ENCODE peak calls at places on chromosomes 6 and 20, in ten cellular contexts. Z is left lung, U is Caco-2, X is OCI-LY7, R is suprapubic skin, V is ovary, H is HCT116, I is mammary epithelial cell, B is HepG2, N is stomach. Q is an unnamed sample. For H3K4me1 and H3K36me3, the result is how much of the 10 kb centered on the place peaks cover.

GRCh38 chr6:136593748-136594490 is 43.7 kb upstream of the MAP7 start:
- DNase-seq in Z (peak), U (peak), X (peak), R (no peak), V (no peak), H (peak), I (peak), B (peak), N (peak), Q (peak)

GRCh38 chr6:50842446-50842845 is 23.8 kb downstream of the TFAP2B start:
- DNase-seq in Z (no peak), U (no peak), X (no peak), R (no peak), V (no peak), H (no peak), I (no peak), B (no peak), N (no peak), Q (no peak)

GRCh38 chr6:89217308-89217999 is at the start of gene GABRR1:
- DNase-seq in Z (no peak), U (no peak), X (no peak), R (no peak), V (no peak), H (no peak), I (no peak), B (no peak), N (no peak), Q (no peak)

GRCh38 chr6:67133973-67134372 is 1426.9 kb upstream of the EYS start:
- DNase-seq in Z (no peak), U (no peak), X (no peak), R (no peak), V (no peak), H (no peak), I (no peak), B (peak), N (no peak), Q (no peak)

GRCh38 chr20:25237610-25238318 is 10.1 kb upstream of the PYGB start:
- DNase-seq in Z (peak), U (no peak), X (no peak), R (no peak), V (no peak), H (peak), I (peak), B (peak), N (no peak), Q (peak)

GRCh38 chr20:63696311-63696627 is 183 bp upstream of the TNFRSF6B start:
- DNase-seq in Z (no peak), U (peak), X (peak), R (no peak), V (no peak), H (peak), I (peak), B (no peak), N (no peak), Q (no peak)

GRCh38 chr6:12147557-12148316 is 135.6 kb downstream of the HIVEP1 start:
- DNase-seq in Z (no peak), U (no peak), X (no peak), R (no peak), V (no peak), H (no peak), I (no peak), B (no peak), N (no peak), Q (no peak)

GRCh38 chr6:106084106-106084963 is 1.8 kb upstream of the PRDM1 start:
- DNase-seq in Z (no peak), U (peak), X (peak), R (no peak), V (no peak), H (peak), I (peak), B (peak), N (no peak), Q (no peak)

GRCh38 chr6:56291278-56291917 is 44.0 kb upstream of the COL21A1 start:
- DNase-seq in Z (no peak), U (no peak), X (no peak), R (no peak), V (no peak), H (no peak), I (no peak), B (no peak), N (no peak), Q (no peak)

GRCh38 chr6:72911463-72912153 is 289.7 kb downstream of the KCNQ5 start:
- DNase-seq in Z (no peak), U (no peak), X (no peak), R (no peak), V (no peak), H (no peak), I (peak), B (no peak), N (no peak), Q (no peak)

GRCh38 chr20:33676121-33676520 is 1.9 kb upstream of the NECAB3 start:
- DNase-seq in Z (no peak), U (no peak), X (no peak), R (no peak), V (peak), H (no peak), I (no peak), B (no peak), N (no peak), Q (no peak)

GRCh38 chr20:32484221-32485125 is 100.7 kb downstream of the NOL4L start:
- DNase-seq in Z (no peak), U (peak), X (peak), R (no peak), V (peak), H (no peak), I (no peak), B (no peak), N (peak), Q (no peak)

GRCh38 chr6:16637635-16638034 is 123.6 kb downstream of the ATXN1 start:
- DNase-seq in Z (no peak), U (no peak), X (no peak), R (no peak), V (no peak), H (no peak), I (no peak), B (no peak), N (no peak), Q (no peak)

GRCh38 chr6:86706449-86706848 is 230.9 kb upstream of the HTR1E start:
- DNase-seq in Z (no peak), U (no peak), X (no peak), R (no peak), V (no peak), H (no peak), I (no peak), B (peak), N (no peak), Q (no peak)

GRCh38 chr20:1876975-1877603 is 18.1 kb upstream of the SIRPA start:
- DNase-seq in Z (no peak), U (no peak), X (peak), R (no peak), V (no peak), H (no peak), I (no peak), B (no peak), N (no peak), Q (no peak)

GRCh38 chr20:17549131-17549530 is 18.0 kb upstream of the BFSP1 start:
- DNase-seq in Z (no peak), U (no peak), X (no peak), R (no peak), V (no peak), H (no peak), I (no peak), B (no peak), N (no peak), Q (no peak)

GRCh38 chr20:15593061-15593460 is 980.2 kb downstream of the KIF16B start:
- DNase-seq in Z (no peak), U (no peak), X (no peak), R (no peak), V (no peak), H (no peak), I (no peak), B (no peak), N (no peak), Q (no peak)

GRCh38 chr6:100230115-100230975 is 234.4 kb downstream of the SIM1 start:
- DNase-seq in Z (no peak), U (no peak), X (no peak), R (no peak), V (no peak), H (no peak), I (no peak), B (no peak), N (no peak), Q (no peak)

GRCh38 chr6:29762051-29762450 is 38.8 kb downstream of the HLA-F start:
- DNase-seq in Z (no peak), U (no peak), X (no peak), R (no peak), V (no peak), H (no peak), I (no peak), B (no peak), N (no peak), Q (no peak)

GRCh38 chr6:89716532-89716931 is 78.0 kb upstream of the LYRM2 start:
- DNase-seq in Z (no peak), U (no peak), X (no peak), R (no peak), V (no peak), H (no peak), I (no peak), B (no peak), N (no peak), Q (no peak)

GRCh38 chr6:7901056-7901455 is 9.5 kb downstream of the TXNDC5 start:
- DNase-seq in Z (no peak), U (no peak), X (no peak), R (no peak), V (no peak), H (no peak), I (no peak), B (no peak), N (no peak), Q (no peak)

GRCh38 chr6:7805828-7806227 is 79.9 kb downstream of the BMP6 start:
- DNase-seq in Z (no peak), U (no peak), X (no peak), R (no peak), V (no peak), H (no peak), I (peak), B (no peak), N (no peak), Q (no peak)

GRCh38 chr6:129929433-129929832 is 68.3 kb upstream of the TMEM244 start:
- DNase-seq in Z (no peak), U (no peak), X (no peak), R (no peak), V (no peak), H (no peak), I (peak), B (no peak), N (no peak), Q (no peak)

GRCh38 chr20:10949930-10950783 is 276.4 kb upstream of the JAG1 start:
- DNase-seq in Z (no peak), U (peak), X (no peak), R (no peak), V (no peak), H (no peak), I (no peak), B (peak), N (no peak), Q (no peak)

GRCh38 chr6:41938590-41938989 is 3.0 kb downstream of the CCND3 start:
- DNase-seq in Z (no peak), U (no peak), X (no peak), R (no peak), V (no peak), H (no peak), I (no peak), B (no peak), N (no peak), Q (no peak)

GRCh38 chr20:10724774-10725173 is 51.0 kb upstream of the JAG1 start:
- DNase-seq in Z (no peak), U (no peak), X (no peak), R (no peak), V (no peak), H (no peak), I (no peak), B (no peak), N (no peak), Q (no peak)

GRCh38 chr20:36885355-36885754 is 9.4 kb downstream of the TLDC2 start:
- DNase-seq in Z (no peak), U (no peak), X (no peak), R (no peak), V (no peak), H (no peak), I (no peak), B (no peak), N (no peak), Q (no peak)

GRCh38 chr6:40346241-40346640 is 240.9 kb downstream of the LRFN2 start:
- DNase-seq in Z (no peak), U (no peak), X (no peak), R (peak), V (no peak), H (no peak), I (no peak), B (no peak), N (no peak), Q (no peak)

GRCh38 chr20:22583773-22584629 is at the start of gene FOXA2:
- DNase-seq in Z (peak), U (peak), X (no peak), R (no peak), V (no peak), H (no peak), I (no peak), B (peak), N (peak), Q (no peak)

GRCh38 chr20:32333988-32334885 is 23.9 kb upstream of the ASXL1 start:
- DNase-seq in Z (peak), U (no peak), X (no peak), R (no peak), V (no peak), H (no peak), I (no peak), B (no peak), N (peak), Q (no peak)

GRCh38 chr20:6576721-6577120 is 190.8 kb upstream of the BMP2 start:
- DNase-seq in Z (no peak), U (no peak), X (no peak), R (no peak), V (no peak), H (no peak), I (no peak), B (no peak), N (no peak), Q (no peak)

GRCh38 chr20:467755-468154 is 5.4 kb upstream of the TBC1D20 start:
- DNase-seq in Z (no peak), U (no peak), X (no peak), R (no peak), V (no peak), H (no peak), I (no peak), B (no peak), N (no peak), Q (no peak)

GRCh38 chr6:116102856-116103255 is 2.2 kb downstream of the NT5DC1 start:
- DNase-seq in Z (no peak), U (no peak), X (peak), R (no peak), V (no peak), H (no peak), I (no peak), B (no peak), N (no peak), Q (no peak)

GRCh38 chr6:116101790-116102189 is 1.1 kb downstream of the NT5DC1 start:
- DNase-seq in Z (no peak), U (no peak), X (peak), R (no peak), V (no peak), H (no peak), I (no peak), B (no peak), N (no peak), Q (no peak)

GRCh38 chr6:116106146-116106545 is 5.5 kb downstream of the NT5DC1 start:
- DNase-seq in Z (no peak), U (no peak), X (no peak), R (no peak), V (no peak), H (no peak), I (no peak), B (no peak), N (no peak), Q (no peak)

GRCh38 chr6:116108836-116109235 is 8.2 kb downstream of the NT5DC1 start:
- DNase-seq in Z (no peak), U (no peak), X (no peak), R (no peak), V (no peak), H (no peak), I (no peak), B (no peak), N (no peak), Q (no peak)

GRCh38 chr6:116105247-116105646 is 4.6 kb downstream of the NT5DC1 start:
- DNase-seq in Z (no peak), U (no peak), X (no peak), R (no peak), V (no peak), H (no peak), I (no peak), B (peak), N (no peak), Q (no peak)
- H3K4me1 ChIP-seq in Z (half or more), U (under half), X (under half), R (under half), V (under half), H (under half), I (under half), B (half or more), N (under half), Q (under half)

GRCh38 chr6:4036581-4036980 is 42.4 kb downstream of the FAM217A start:
- DNase-seq in Z (no peak), U (no peak), X (no peak), R (no peak), V (no peak), H (no peak), I (no peak), B (no peak), N (no peak), Q (no peak)

GRCh38 chr6:4039348-4039747 is 39.6 kb downstream of the FAM217A start:
- DNase-seq in Z (no peak), U (no peak), X (no peak), R (no peak), V (no peak), H (no peak), I (no peak), B (no peak), N (no peak), Q (no peak)

GRCh38 chr6:4041480-4041879 is 37.5 kb downstream of the FAM217A start:
- DNase-seq in Z (no peak), U (no peak), X (no peak), R (no peak), V (no peak), H (no peak), I (no peak), B (no peak), N (no peak), Q (no peak)
- H3K36me3 ChIP-seq in Z (half or more), U (under half), X (half or more), R (half or more), V (under half), H (half or more), I (half or more), B (under half), N (half or more), Q (under half)

DNA sequence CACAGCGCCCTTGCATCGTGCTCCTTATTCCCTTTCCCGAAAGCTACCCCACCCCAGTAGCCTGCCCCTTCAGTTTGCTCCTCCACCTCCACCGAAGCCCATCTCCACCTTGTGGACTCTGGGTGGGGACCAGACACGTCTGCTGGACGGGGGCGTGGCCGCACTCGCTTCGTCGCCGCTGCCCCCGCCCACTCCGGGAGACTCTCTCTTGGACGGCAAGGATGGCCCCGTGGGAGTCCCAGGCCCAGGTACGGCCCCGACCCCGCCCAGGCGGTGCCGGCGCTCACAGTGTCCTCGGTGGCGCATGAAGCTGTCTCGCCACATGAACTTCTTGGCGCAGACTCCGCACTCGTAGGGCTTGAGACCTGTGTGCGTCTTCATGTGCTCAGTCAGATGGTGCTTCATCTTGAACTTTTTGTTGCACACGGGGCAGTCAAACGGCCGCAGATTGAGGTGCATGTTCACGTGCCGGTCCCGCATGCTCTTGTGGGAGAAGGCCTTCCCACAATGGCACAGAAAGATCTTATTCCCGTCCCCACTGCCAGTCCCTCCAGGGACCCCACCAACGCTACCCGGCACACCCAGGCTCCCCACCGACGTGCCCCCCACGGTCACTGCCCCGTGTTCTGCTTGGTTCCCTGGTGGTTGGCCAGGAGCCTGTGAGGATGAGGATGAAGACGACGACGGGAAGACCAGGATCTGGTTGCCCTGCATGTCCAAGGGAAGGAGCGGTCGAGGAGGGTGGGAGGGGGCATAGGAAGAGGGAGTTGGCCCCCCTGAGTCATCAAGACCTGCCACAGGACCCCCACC is 1.3 kb upstream of the TAPBP start:
- DNase-seq in Z (peak), U (no peak), X (no peak), R (no peak), V (peak), H (no peak), I (peak), B (no peak), N (peak), Q (no peak)
- H3K4me3 ChIP-seq in Z (peak), U (peak), X (peak), R (peak), V (peak), H (peak), I (peak), B (no peak), N (peak), Q (peak)

GRCh38 chr6:139433647-139434419 is 59.4 kb upstream of the CITED2 start:
- DNase-seq in Z (no peak), U (peak), X (no peak), R (no peak), V (no peak), H (no peak), I (no peak), B (peak), N (no peak), Q (no peak)
- H3K4me1 ChIP-seq in Z (under half), U (under half), X (under half), R (under half), V (under half), H (under half), I (under half), B (under half), N (under half), Q (under half)

DNA sequence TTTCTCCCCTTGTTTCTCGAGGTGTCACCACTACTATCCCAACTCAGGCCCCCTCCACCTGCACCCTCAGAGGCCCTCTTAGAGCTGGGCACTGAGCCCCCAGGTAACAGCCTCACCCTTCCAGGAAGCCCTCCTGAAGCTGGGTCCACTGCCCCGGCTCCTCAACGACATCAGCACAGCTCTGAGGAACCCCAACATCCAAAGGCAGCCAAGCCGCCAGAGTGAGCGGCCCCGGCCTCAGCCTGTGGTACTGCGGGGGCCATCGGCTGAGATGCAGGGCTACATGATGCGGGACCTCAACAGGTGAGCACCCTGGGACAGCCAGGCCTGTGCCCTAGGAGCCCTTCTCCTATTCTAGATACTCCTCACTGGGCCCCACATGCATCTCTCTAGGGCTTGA is 12.9 kb upstream of the ZBTB9 start:
- DNase-seq in Z (no peak), U (no peak), X (no peak), R (no peak), V (no peak), H (no peak), I (no peak), B (no peak), N (no peak), Q (no peak)
- H3K36me3 ChIP-seq in Z (half or more), U (under half), X (half or more), R (half or more), V (under half), H (under half), I (under half), B (under half), N (half or more), Q (under half)

GRCh38 chr20:5131502-5131901 is 4.7 kb downstream of the CDS2 start:
- DNase-seq in Z (no peak), U (no peak), X (no peak), R (no peak), V (no peak), H (no peak), I (no peak), B (no peak), N (no peak), Q (no peak)
- H3K4me3 ChIP-seq in Z (no peak), U (no peak), X (no peak), R (no peak), V (no peak), H (no peak), I (no peak), B (no peak), N (no peak), Q (peak)

DNA sequence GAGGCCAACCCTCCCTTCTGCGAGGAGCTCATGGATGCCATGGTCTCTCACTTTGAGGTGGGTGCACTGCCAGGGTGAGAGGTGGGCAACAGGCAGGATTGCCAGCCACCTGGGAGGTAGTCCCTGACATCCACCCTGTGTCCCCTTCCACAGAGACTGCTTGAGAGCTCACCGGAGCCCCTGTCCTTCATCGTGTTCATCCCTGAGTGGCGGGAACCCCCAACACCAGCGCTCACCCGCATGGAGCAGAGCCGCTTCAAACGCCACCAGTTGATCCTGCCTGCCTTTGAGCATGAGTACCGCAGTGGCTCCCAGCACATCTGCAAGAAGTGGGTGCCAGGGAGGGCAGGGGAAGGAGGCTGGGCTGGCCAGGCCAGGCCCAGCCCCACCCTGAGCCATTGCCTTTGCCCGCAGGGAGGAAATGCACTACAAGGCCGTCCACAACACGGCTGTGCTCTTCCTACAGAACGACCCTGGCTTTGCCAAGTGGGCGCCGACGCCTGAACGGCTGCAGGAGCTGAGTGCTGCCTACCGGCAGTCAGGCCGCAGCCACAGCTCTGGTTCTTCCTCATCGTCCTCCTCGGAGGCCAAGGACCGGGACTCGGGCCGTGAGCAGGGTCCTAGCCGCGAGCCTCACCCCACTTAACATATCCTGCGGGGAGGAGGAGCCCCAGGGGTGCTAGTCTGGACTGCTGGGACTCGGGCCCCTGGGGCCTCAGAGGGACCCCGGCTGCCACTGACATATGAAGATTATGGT is 12.8 kb downstream of the PCIF1 start:
- DNase-seq in Z (no peak), U (no peak), X (no peak), R (no peak), V (peak), H (no peak), I (no peak), B (no peak), N (no peak), Q (no peak)
- H3K4me1 ChIP-seq in Z (under half), U (under half), X (under half), R (under half), V (under half), H (under half), I (under half), B (under half), N (under half), Q (half or more)

Q was measured in esophagus squamous epithelium.